ENCODE peak calls at places on chromosomes 2 and 18, in six cellular contexts. U is HepG2, G is A549, Z is GM12878, X is upper lobe of left lung, O is K562. J is an unnamed sample.

GRCh38 chr2:108189316-108189715 is 50.5 kb upstream of the SULT1C3 start:
- ATAC-seq in U (no peak), G (peak; percentile 43), Z (no peak), X (no peak), O (no peak), J (no peak)

GRCh38 chr2:16717477-16717876 is 51.8 kb upstream of the CYRIA start:
- ATAC-seq in U (no peak), G (no peak), Z (peak; percentile 59), X (peak; percentile 71), O (peak; percentile 87), J (peak; percentile 34)

GRCh38 chr2:40403233-40403841 is 48.6 kb downstream of the SLC8A1 start:
- ATAC-seq in U (no peak), G (peak; percentile 56), Z (no peak), X (no peak), O (no peak), J (peak; percentile 79)

GRCh38 chr2:115071534-115071933 is 629.1 kb downstream of the DPP10 start:
- ATAC-seq in U (no peak), G (no peak), Z (no peak), X (no peak), O (no peak), J (no peak)

GRCh38 chr2:120710256-120710655 is 25.4 kb upstream of the GLI2 start:
- ATAC-seq in U (no peak), G (no peak), Z (no peak), X (peak; percentile 74), O (no peak), J (no peak)

GRCh38 chr18:69947361-69948106 is at the start of gene CD226:
- ATAC-seq in U (no peak), G (no peak), Z (peak; percentile 62), X (peak; percentile 44), O (peak; percentile 52), J (no peak)

GRCh38 chr2:8645176-8645831 is 36.6 kb upstream of the ID2 start:
- ATAC-seq in U (no peak), G (no peak), Z (no peak), X (no peak), O (peak; percentile 68), J (no peak)

GRCh38 chr2:88856409-88857135 is 165.1 kb downstream of the RPIA start:
- ATAC-seq in U (no peak), G (no peak), Z (no peak), X (no peak), O (no peak), J (no peak)

GRCh38 chr18:8499810-8500663 is 109.2 kb upstream of the RAB12 start:
- ATAC-seq in U (no peak), G (no peak), Z (no peak), X (no peak), O (no peak), J (no peak)

GRCh38 chr2:192265751-192266150 is 71.0 kb upstream of the TMEFF2 start:
- ATAC-seq in U (no peak), G (no peak), Z (no peak), X (no peak), O (no peak), J (no peak)

GRCh38 chr18:36583155-36583745 is 245.6 kb downstream of the TPGS2 start:
- ATAC-seq in U (no peak), G (no peak), Z (peak; percentile 97), X (no peak), O (peak; percentile 61), J (no peak)

GRCh38 chr2:97763176-97763845 is 49.9 kb downstream of the ZAP70 start:
- ATAC-seq in U (no peak), G (no peak), Z (no peak), X (no peak), O (no peak), J (no peak)

GRCh38 chr2:213237251-213237650 is 47.0 kb upstream of the SPAG16 start:
- ATAC-seq in U (no peak), G (no peak), Z (no peak), X (no peak), O (no peak), J (no peak)

GRCh38 chr18:58453913-58454317 is 175.0 kb downstream of the ALPK2 start:
- ATAC-seq in U (peak; percentile 47), G (no peak), Z (no peak), X (no peak), O (no peak), J (no peak)

GRCh38 chr18:7953085-7953958 is 386.2 kb downstream of the PTPRM start:
- ATAC-seq in U (no peak), G (no peak), Z (peak; percentile 95), X (no peak), O (no peak), J (no peak)

GRCh38 chr2:74939919-74940812 is 18.3 kb upstream of the POLE4 start:
- ATAC-seq in U (peak; percentile 93), G (no peak), Z (no peak), X (no peak), O (peak; percentile 77), J (no peak)

GRCh38 chr2:96558061-96558460 is 21.5 kb downstream of the ARID5A start:
- ATAC-seq in U (no peak), G (no peak), Z (no peak), X (no peak), O (no peak), J (no peak)

GRCh38 chr18:8037296-8037695 is 470.2 kb downstream of the PTPRM start:
- ATAC-seq in U (no peak), G (no peak), Z (no peak), X (no peak), O (no peak), J (no peak)

GRCh38 chr2:184597571-184597980 is 753 bp upstream of the ZNF804A start:
- ATAC-seq in U (peak; percentile 58), G (peak; percentile 75), Z (peak; percentile 51), X (peak; percentile 68), O (peak; percentile 8), J (peak; percentile 55)

GRCh38 chr2:88117976-88118375 is 9.9 kb downstream of the FABP1 start:
- ATAC-seq in U (no peak), G (no peak), Z (no peak), X (no peak), O (no peak), J (no peak)

GRCh38 chr2:182110326-182110725 is 124.7 kb downstream of the PPP1R1C start:
- ATAC-seq in U (no peak), G (no peak), Z (no peak), X (no peak), O (no peak), J (no peak)

DNA sequence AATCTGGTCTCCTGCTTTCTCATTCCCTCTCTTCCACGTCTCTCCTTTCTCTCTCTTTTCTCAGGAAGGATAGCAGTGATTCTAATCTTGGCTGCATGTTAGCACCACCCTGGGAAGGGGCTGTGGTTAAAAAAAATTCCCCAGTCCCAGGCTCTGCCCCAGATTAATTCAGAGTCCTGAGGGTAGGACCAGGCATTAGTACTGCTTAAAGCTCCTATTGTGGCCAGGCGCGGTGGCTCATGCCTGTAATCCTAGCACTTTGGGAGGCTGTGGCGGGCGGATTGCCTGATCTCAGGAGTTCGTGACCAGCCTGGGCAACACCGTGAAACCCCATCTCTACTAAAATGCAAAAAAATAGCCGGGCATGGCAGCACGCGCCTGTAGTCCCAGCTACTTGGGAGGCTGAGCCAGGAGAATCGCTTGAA is 35.4 kb upstream of the EML4 start:
- ATAC-seq in U (no peak), G (peak; percentile 3), Z (no peak), X (no peak), O (no peak), J (no peak)
- H3K4me1 ChIP-seq in U (peaks cover 100% of the 10 kb centered on the region), G (peaks cover 72% of the 10 kb centered on the region), Z (peaks cover 43% of the 10 kb centered on the region), X (peaks cover 40% of the 10 kb centered on the region), O (peaks cover 8% of the 10 kb centered on the region), J (peaks cover 49% of the 10 kb centered on the region)

GRCh38 chr2:43525506-43525905 is 70.3 kb downstream of the THADA start:
- ATAC-seq in U (no peak), G (no peak), Z (no peak), X (no peak), O (no peak), J (no peak)

GRCh38 chr2:43522177-43522576 is 73.7 kb downstream of the THADA start:
- ATAC-seq in U (no peak), G (no peak), Z (no peak), X (no peak), O (no peak), J (no peak)

GRCh38 chr2:43531251-43531650 is 64.6 kb downstream of the THADA start:
- ATAC-seq in U (no peak), G (no peak), Z (no peak), X (no peak), O (no peak), J (peak; percentile 47)

GRCh38 chr2:43524180-43524965 is 71.5 kb downstream of the THADA start:
- ATAC-seq in U (peak; percentile 38), G (peak; percentile 53), Z (peak; percentile 29), X (no peak), O (peak; percentile 49), J (peak; percentile 41)

GRCh38 chr2:43526994-43527393 is 68.8 kb downstream of the THADA start:
- ATAC-seq in U (no peak), G (no peak), Z (no peak), X (no peak), O (no peak), J (peak; percentile 75)
- H3K27ac ChIP-seq in U (no peak overlapping the region), G (no peak overlapping the region), Z (no peak overlapping the region), X (peak overlapping the region; percentile 39), O (no peak overlapping the region), J (peak overlapping the region; percentile 73)

GRCh38 chr18:59514193-59514592 is 155.1 kb upstream of the LMAN1 start:
- ATAC-seq in U (peak; percentile 10), G (no peak), Z (no peak), X (peak; percentile 39), O (no peak), J (peak; percentile 69)

GRCh38 chr18:59515147-59515546 is 156.1 kb upstream of the LMAN1 start:
- ATAC-seq in U (no peak), G (no peak), Z (no peak), X (no peak), O (no peak), J (no peak)

GRCh38 chr18:59518705-59519104 is 159.6 kb upstream of the LMAN1 start:
- ATAC-seq in U (no peak), G (no peak), Z (no peak), X (no peak), O (no peak), J (no peak)

GRCh38 chr18:59517446-59518171 is 158.5 kb upstream of the LMAN1 start:
- ATAC-seq in U (no peak), G (no peak), Z (no peak), X (no peak), O (no peak), J (no peak)

DNA sequence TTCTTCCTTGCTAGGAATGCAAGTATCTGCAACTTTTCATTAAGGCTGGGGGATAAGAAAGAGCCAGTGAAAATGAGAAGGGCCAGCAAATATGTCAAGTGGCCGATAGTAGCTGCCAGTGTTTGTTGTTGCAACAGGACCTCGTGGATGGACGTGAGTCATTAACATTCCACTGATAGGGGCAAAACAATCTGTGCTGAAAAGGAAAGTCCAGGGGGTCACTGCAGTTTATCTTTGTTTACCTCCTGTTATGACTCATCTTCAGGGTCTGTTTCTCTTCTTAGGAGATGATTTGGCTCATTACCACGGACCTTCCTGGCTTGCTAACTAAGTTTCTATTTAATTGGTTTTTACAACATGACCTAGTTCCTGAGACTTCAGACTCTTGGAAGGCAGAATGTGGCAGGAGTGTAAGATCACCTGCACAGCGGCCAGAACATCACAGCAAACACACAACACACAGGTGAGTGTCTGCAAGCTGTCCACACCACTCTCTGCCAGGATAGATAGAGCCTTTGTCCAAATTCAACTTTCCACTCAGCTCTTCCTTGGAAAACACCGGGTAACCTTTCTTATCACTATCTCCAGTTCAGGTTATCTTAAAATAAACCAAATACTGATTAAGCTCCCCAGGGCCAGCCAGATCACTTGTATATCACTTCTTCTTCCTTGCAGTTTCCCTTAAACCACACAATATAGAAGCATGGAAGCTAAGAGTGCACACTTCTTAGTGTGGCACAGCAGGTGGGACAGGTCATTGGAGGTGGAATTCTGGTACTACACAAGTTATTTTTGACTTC is 157.5 kb upstream of the LMAN1 start:
- ATAC-seq in U (peak; percentile 96), G (peak; percentile 86), Z (no peak), X (peak; percentile 71), O (no peak), J (peak; percentile 72)
- TF ChIP-seq EP300 in U (peak; percentile 82), G (no peak), Z (no peak), X (no peak), O (peak; percentile 62), J (no peak)

GRCh38 chr2:224893848-224894247 is 148.4 kb downstream of the DOCK10 start:
- ATAC-seq in U (no peak), G (no peak), Z (peak; percentile 57), X (no peak), O (no peak), J (no peak)
- H3K4me1 ChIP-seq in U (no peaks in the 10 kb centered on the region), G (peaks cover 3% of the 10 kb centered on the region), Z (peaks cover 40% of the 10 kb centered on the region), X (no peaks in the 10 kb centered on the region), O (no peaks in the 10 kb centered on the region), J (no peaks in the 10 kb centered on the region)

J was measured in gastroesophageal sphincter.